ENCODE peak calls at places on chromosomes 7 and 10, in five cellular contexts. M is activated T-cell treated with anti-CD3 and anti-CD28 coated beads, Interleukin-2, amount 50 U/mL, for 72 hours; S is T follicular helper cell; T is HEK293T; E is AG08396. B is an unnamed sample.

GRCh38 chr7:44978511-44979366 is at the start of gene MYO1G:
- DNase-seq in E (no peak), T (no peak), M (peak), S (peak), B (no peak)

GRCh38 chr10:64659311-64659710 is 1138.1 kb downstream of the REEP3 start:
- DNase-seq in M (no peak), S (no peak), E (no peak), T (no peak), B (no peak)

GRCh38 chr7:140209866-140210609 is 33.3 kb upstream of the KDM7A start:
- DNase-seq in E (no peak), S (no peak), M (peak), T (peak), B (no peak)

GRCh38 chr10:51802030-51802429 is 102.6 kb upstream of the CSTF2T start:
- DNase-seq in M (no peak), T (no peak), S (no peak), E (no peak), B (no peak)

GRCh38 chr10:132154440-132154839 is 32.3 kb upstream of the DPYSL4 start:
- DNase-seq in S (no peak), T (no peak), M (no peak), E (no peak), B (no peak)

GRCh38 chr7:48182736-48183369 is 11.6 kb downstream of the ABCA13 start:
- DNase-seq in M (no peak), T (no peak), S (no peak), E (peak), B (peak)

GRCh38 chr7:15561840-15562239 is at the start of gene AGMO:
- DNase-seq in S (no peak), E (no peak), M (no peak), T (no peak), B (peak)

GRCh38 chr10:126198681-126199080 is 189.6 kb downstream of the ADAM12 start:
- DNase-seq in T (no peak), M (no peak), S (no peak), E (no peak), B (no peak)

GRCh38 chr7:147400221-147400689 is 1190.3 kb upstream of the C7orf33 start:
- DNase-seq in M (no peak), E (peak), T (no peak), S (no peak), B (peak)

B was measured in EH.